ENCODE peak calls at places on chromosomes 4 and X, in four cellular contexts. P is non-pigmented ciliary epithelial cell; Z is IMR-90; U is CD4-positive, alpha-beta memory T cell. E is an unnamed sample.

GRCh38 chr4:158895797-158896442 is 127.1 kb downstream of the FNIP2 start:
- DNase-seq in P (no peak), U (no peak), Z (peak), E (no peak)

GRCh38 chrX:154471870-154472684 is 7.0 kb downstream of the LAGE3 start:
- DNase-seq in U (no peak), P (no peak), Z (no peak), E (no peak)

GRCh38 chrX:150693782-150694574 is 782 bp downstream of the MTMR1 start:
- DNase-seq in U (peak), P (peak), Z (peak), E (peak)

GRCh38 chr4:162075691-162076090 is 88.1 kb downstream of the FSTL5 start:
- DNase-seq in U (no peak), Z (no peak), P (no peak), E (no peak)

GRCh38 chrX:13690836-13691235 is 1.9 kb downstream of the RAB9A start:
- DNase-seq in P (no peak), U (no peak), Z (no peak), E (no peak)

GRCh38 chrX:18714910-18715309 is 7.5 kb downstream of the PPEF1 start:
- DNase-seq in P (no peak), U (no peak), Z (no peak), E (no peak)

GRCh38 chrX:150958177-150958576 is 25.0 kb upstream of the HMGB3 start:
- DNase-seq in U (no peak), Z (no peak), P (no peak), E (no peak)

GRCh38 chr4:73259552-73260140 is 1.0 kb upstream of the ANKRD17 start:
- DNase-seq in U (no peak), P (peak), Z (no peak), E (no peak)

GRCh38 chrX:153734871-153735270 is 10.2 kb downstream of the ABCD1 start:
- DNase-seq in Z (no peak), P (no peak), U (no peak), E (no peak)

GRCh38 chr4:171186700-171187099 is 626.5 kb upstream of the GALNTL6 start:
- DNase-seq in P (no peak), Z (no peak), U (no peak), E (no peak)

GRCh38 chr4:40292313-40292759 is 42.8 kb upstream of the CHRNA9 start:
- DNase-seq in P (no peak), Z (peak), U (no peak), E (no peak)

GRCh38 chr4:67721770-67722597 is 21.0 kb upstream of the UBA6 start:
- DNase-seq in Z (peak), P (no peak), U (no peak), E (peak)

GRCh38 chrX:28552882-28553829 is 34.1 kb upstream of the IL1RAPL1 start:
- DNase-seq in P (no peak), U (no peak), Z (no peak), E (no peak)

GRCh38 chr4:145907827-145908226 is 30.8 kb downstream of the ZNF827 start:
- DNase-seq in Z (peak), U (no peak), P (no peak), E (no peak)

GRCh38 chr4:126799971-126800722 is 832.6 kb upstream of the INTU start:
- DNase-seq in P (no peak), U (no peak), Z (peak), E (no peak)

GRCh38 chr4:72679666-72680065 is 110.6 kb upstream of the ADAMTS3 start:
- DNase-seq in U (no peak), Z (no peak), P (no peak), E (no peak)

GRCh38 chrX:154317391-154318000 is 21.9 kb downstream of the TKTL1 start:
- DNase-seq in Z (peak), P (no peak), U (no peak), E (no peak)

GRCh38 chr4:4771160-4771559 is 88.3 kb upstream of the MSX1 start:
- DNase-seq in Z (no peak), U (no peak), P (no peak), E (no peak)

GRCh38 chr4:185115827-185116232 is 27.2 kb upstream of the SLC25A4 start:
- DNase-seq in P (peak), U (no peak), Z (peak), E (no peak)

GRCh38 chrX:105698386-105698785 is 124.0 kb upstream of the NRK start:
- DNase-seq in P (no peak), Z (no peak), U (no peak), E (no peak)

GRCh38 chrX:108699368-108699767 is 37.0 kb downstream of the IRS4 start:
- DNase-seq in U (no peak), P (no peak), Z (peak), E (no peak)

GRCh38 chr4:26574563-26574962 is 9.3 kb upstream of the TBC1D19 start:
- DNase-seq in P (no peak), U (no peak), Z (no peak), E (no peak)

GRCh38 chr4:38964942-38965775 is 67.0 kb downstream of the TMEM156 start:
- DNase-seq in Z (no peak), U (no peak), P (no peak), E (no peak)

GRCh38 chr4:41384992-41385391 is 128.3 kb downstream of the UCHL1 start:
- DNase-seq in P (no peak), U (no peak), Z (no peak), E (no peak)

GRCh38 chrX:123077671-123078070 is 106.4 kb upstream of the GRIA3 start:
- DNase-seq in Z (no peak), U (no peak), P (no peak), E (no peak)

GRCh38 chr4:113893546-113893945 is 85.9 kb downstream of the ARSJ start:
- DNase-seq in U (no peak), P (no peak), Z (peak), E (no peak)

GRCh38 chr4:3868146-3868840 is 102.1 kb downstream of the ADRA2C start:
- DNase-seq in Z (peak), U (no peak), P (no peak), E (no peak)

GRCh38 chr4:116926631-116927295 is 158.6 kb downstream of the TRAM1L1 start:
- DNase-seq in U (no peak), Z (no peak), P (no peak), E (no peak)

GRCh38 chrX:116317409-116317808 is 119.0 kb upstream of the SLC6A14 start:
- DNase-seq in U (no peak), P (peak), Z (no peak), E (no peak)

GRCh38 chr4:128039568-128039967 is 21.5 kb upstream of the LARP1B start:
- DNase-seq in Z (no peak), U (no peak), P (no peak), E (no peak)

GRCh38 chr4:22987861-22988260 is 295.1 kb downstream of the GBA3 start:
- DNase-seq in Z (peak), P (peak), U (no peak), E (peak)

GRCh38 chr4:57154191-57154590 is 44.0 kb upstream of the IGFBP7 start:
- DNase-seq in U (no peak), Z (peak), P (no peak), E (no peak)

GRCh38 chrX:38473715-38474114 is 87.6 kb upstream of the TSPAN7 start:
- DNase-seq in U (no peak), P (no peak), Z (no peak), E (no peak)

GRCh38 chrX:41661366-41662095 is 27.2 kb upstream of the GPR34 start:
- DNase-seq in Z (peak), P (peak), U (no peak), E (no peak)

GRCh38 chrX:338836-339400 is 20.3 kb upstream of the GTPBP6 start:
- DNase-seq in U (no peak), Z (no peak), P (no peak), E (no peak)

GRCh38 chrX:15087747-15088146 is 182.1 kb downstream of the ASB9 start:
- DNase-seq in Z (no peak), P (no peak), U (no peak), E (no peak)

GRCh38 chrX:8139713-8140112 is 31.4 kb downstream of the VCX2 start:
- DNase-seq in U (no peak), Z (no peak), P (peak), E (peak)

GRCh38 chr4:31692407-31692940 is 972.3 kb downstream of the PCDH7 start:
- DNase-seq in Z (no peak), P (no peak), U (no peak), E (no peak)

GRCh38 chr4:80495847-80496246 is 160.3 kb downstream of the CFAP299 start:
- DNase-seq in Z (no peak), U (no peak), P (no peak), E (no peak)

GRCh38 chr4:56551516-56551915 is 45.9 kb downstream of the ARL9 start:
- DNase-seq in Z (no peak), P (no peak), U (no peak), E (no peak)